ENCODE peak calls at places on chromosomes 3 and 15, in five cellular contexts. P is iris pigment epithelial cell; W is H7; Q is stimulated activated CD4-positive, alpha-beta T cell treated with anti-CD3 and anti-CD28 coated beads, Interleukin-15, amount 100 ng/mL, for 24 hours; B is NCI-H510A. Z is an unnamed sample.

GRCh38 chr15:50786871-50787270 is 21.4 kb upstream of the SPPL2A start:
- DNase-seq in Q (no peak), B (no peak), W (no peak), P (peak), Z (no peak)

GRCh38 chr3:57959407-57960173 is 48.6 kb upstream of the FLNB start:
- DNase-seq in P (no peak), B (no peak), Q (no peak), W (peak), Z (no peak)

GRCh38 chr3:50154476-50154839 is 666 bp upstream of the SEMA3F start:
- DNase-seq in B (no peak), W (peak), P (no peak), Q (no peak), Z (no peak)

GRCh38 chr3:82474711-82475110 is 713.3 kb upstream of the GBE1 start:
- DNase-seq in Q (no peak), B (no peak), P (peak), W (no peak), Z (no peak)

GRCh38 chr3:133089906-133090305 is 51.7 kb downstream of the TMEM108 start:
- DNase-seq in Q (no peak), W (no peak), B (no peak), P (no peak), Z (no peak)

GRCh38 chr3:45783667-45784066 is 12.7 kb downstream of the SLC6A20 start:
- DNase-seq in W (no peak), P (no peak), B (no peak), Q (no peak), Z (no peak)

GRCh38 chr3:128555098-128555825 is 62.3 kb upstream of the GATA2 start:
- DNase-seq in W (peak), B (no peak), Q (peak), P (no peak), Z (peak)

GRCh38 chr3:25513642-25514266 is 85.7 kb downstream of the RARB start:
- DNase-seq in B (no peak), Q (no peak), P (no peak), W (peak), Z (no peak)

GRCh38 chr3:176562381-176562780 is 634.9 kb downstream of the TBL1XR1 start:
- DNase-seq in B (no peak), W (no peak), P (no peak), Q (no peak), Z (no peak)

GRCh38 chr3:134312072-134312872 is 61.6 kb upstream of the RYK start:
- DNase-seq in Q (peak), P (no peak), B (no peak), W (peak), Z (no peak)

GRCh38 chr3:69203631-69204314 is 81.4 kb upstream of the LMOD3 start:
- DNase-seq in B (no peak), W (peak), Q (no peak), P (no peak), Z (no peak)

Z was measured in posterior cingulate gyrus.